ENCODE peak calls at places on chromosome 15, in nine cellular contexts. C is AG09319, H is AG09309, I is suprapubic skin, Z is heart right ventricle, R is epithelial cell of proximal tubule, F is GM20000, Q is astrocyte, U is lower lobe of right lung. K is an unnamed sample.

GRCh38 chr15:91992940-91993339 is 139.4 kb downstream of the SLCO3A1 start:
- DNase-seq in C (no peak), H (no peak), I (no peak), Z (no peak), R (no peak), F (no peak), Q (no peak), U (no peak), K (no peak)

GRCh38 chr15:70376929-70377691 is 279.4 kb upstream of the TLE3 start:
- DNase-seq in C (peak), H (peak), I (peak), Z (peak), R (no peak), F (no peak), Q (peak), U (no peak), K (no peak)

GRCh38 chr15:64686130-64686735 is 89.2 kb downstream of the RBPMS2 start:
- DNase-seq in C (no peak), H (no peak), I (no peak), Z (peak), R (no peak), F (peak), Q (peak), U (no peak), K (peak)

GRCh38 chr15:50049871-50050270 is 69.2 kb downstream of the ATP8B4 start:
- DNase-seq in C (peak), H (peak), I (no peak), Z (no peak), R (no peak), F (no peak), Q (peak), U (no peak), K (no peak)

GRCh38 chr15:60519218-60519617 is 40.3 kb upstream of the ICE2 start:
- DNase-seq in C (no peak), H (no peak), I (no peak), Z (no peak), R (no peak), F (no peak), Q (no peak), U (no peak), K (no peak)

GRCh38 chr15:39643747-39644520 is 63.1 kb downstream of the THBS1 start:
- DNase-seq in C (no peak), H (no peak), I (no peak), Z (no peak), R (no peak), F (no peak), Q (no peak), U (no peak), K (no peak)

GRCh38 chr15:66043264-66043663 is 174.0 kb downstream of the RAB11A start:
- DNase-seq in C (no peak), H (no peak), I (no peak), Z (no peak), R (no peak), F (no peak), Q (no peak), U (no peak), K (peak)

GRCh38 chr15:79283252-79284048 is 928 bp downstream of the ANKRD34C start:
- DNase-seq in C (no peak), H (no peak), I (no peak), Z (peak), R (no peak), F (peak), Q (peak), U (no peak), K (no peak)

GRCh38 chr15:77784361-77785292 is 151.9 kb upstream of the LINGO1 start:
- DNase-seq in C (no peak), H (no peak), I (no peak), Z (no peak), R (no peak), F (peak), Q (no peak), U (no peak), K (peak)

GRCh38 chr15:98560338-98560737 is 88.0 kb upstream of the IGF1R start:
- DNase-seq in C (no peak), H (no peak), I (no peak), Z (no peak), R (no peak), F (no peak), Q (no peak), U (no peak), K (no peak)

GRCh38 chr15:67049351-67050044 is 15.9 kb upstream of the SMAD3 start:
- DNase-seq in C (no peak), H (peak), I (no peak), Z (no peak), R (peak), F (no peak), Q (peak), U (no peak), K (peak)

GRCh38 chr15:57792729-57793449 is 86.4 kb downstream of the POLR2M start:
- DNase-seq in C (no peak), H (no peak), I (no peak), Z (no peak), R (peak), F (no peak), Q (no peak), U (no peak), K (no peak)

GRCh38 chr15:90870354-90871096 is 2.1 kb downstream of the FURIN start:
- DNase-seq in C (no peak), H (no peak), I (no peak), Z (no peak), R (no peak), F (no peak), Q (peak), U (no peak), K (no peak)

GRCh38 chr15:73931441-73931840 is 5.2 kb downstream of the LOXL1 start:
- DNase-seq in C (no peak), H (no peak), I (no peak), Z (no peak), R (no peak), F (no peak), Q (no peak), U (peak), K (no peak)

GRCh38 chr15:77446840-77447390 is 26.2 kb downstream of the HMG20A start:
- DNase-seq in C (no peak), H (no peak), I (no peak), Z (no peak), R (no peak), F (no peak), Q (no peak), U (no peak), K (no peak)

GRCh38 chr15:97248376-97248775 is 712.1 kb upstream of the ARRDC4 start:
- DNase-seq in C (no peak), H (no peak), I (no peak), Z (no peak), R (no peak), F (no peak), Q (no peak), U (no peak), K (no peak)

GRCh38 chr15:49530106-49530505 is 90.5 kb downstream of the FAM227B start:
- DNase-seq in C (no peak), H (peak), I (no peak), Z (no peak), R (no peak), F (no peak), Q (no peak), U (no peak), K (peak)

GRCh38 chr15:55546718-55547117 is 38.7 kb upstream of the DNAAF4 start:
- DNase-seq in C (no peak), H (no peak), I (no peak), Z (no peak), R (no peak), F (no peak), Q (peak), U (no peak), K (no peak)

GRCh38 chr15:65666257-65666656 is 44.5 kb downstream of the SLC24A1 start:
- DNase-seq in C (no peak), H (peak), I (no peak), Z (no peak), R (peak), F (no peak), Q (peak), U (no peak), K (no peak)

GRCh38 chr15:78353093-78353492 is 12.9 kb downstream of the CRABP1 start:
- DNase-seq in C (no peak), H (no peak), I (no peak), Z (no peak), R (no peak), F (no peak), Q (no peak), U (no peak), K (peak)

GRCh38 chr15:52148409-52148808 is 35.8 kb upstream of the BCL2L10 start:
- DNase-seq in C (no peak), H (no peak), I (no peak), Z (no peak), R (no peak), F (no peak), Q (no peak), U (no peak), K (no peak)

GRCh38 chr15:73927476-73928240 is 1.4 kb downstream of the LOXL1 start:
- DNase-seq in C (no peak), H (no peak), I (no peak), Z (no peak), R (no peak), F (peak), Q (no peak), U (peak), K (no peak)

GRCh38 chr15:90557147-90557546 is 27.4 kb downstream of the CRTC3 start:
- DNase-seq in C (no peak), H (no peak), I (no peak), Z (no peak), R (no peak), F (peak), Q (no peak), U (no peak), K (no peak)

GRCh38 chr15:70159397-70160009 is 61.8 kb upstream of the TLE3 start:
- DNase-seq in C (no peak), H (no peak), I (no peak), Z (no peak), R (no peak), F (no peak), Q (no peak), U (no peak), K (no peak)

GRCh38 chr15:44066211-44066827 is 128.8 kb downstream of the FRMD5 start:
- DNase-seq in C (peak), H (no peak), I (no peak), Z (peak), R (peak), F (peak), Q (no peak), U (no peak), K (peak)

GRCh38 chr15:67117356-67117755 is 52.0 kb downstream of the SMAD3 start:
- DNase-seq in C (no peak), H (no peak), I (no peak), Z (no peak), R (no peak), F (no peak), Q (peak), U (no peak), K (no peak)

GRCh38 chr15:31465083-31465955 is 138.7 kb downstream of the KLF13 start:
- DNase-seq in C (no peak), H (no peak), I (peak), Z (peak), R (no peak), F (no peak), Q (no peak), U (no peak), K (no peak)

GRCh38 chr15:85615930-85616329 is 178.8 kb downstream of the KLHL25 start:
- DNase-seq in C (no peak), H (no peak), I (no peak), Z (peak), R (no peak), F (peak), Q (no peak), U (no peak), K (peak)

GRCh38 chr15:76904461-76905012 is 603 bp downstream of the SCAPER start:
- DNase-seq in C (no peak), H (no peak), I (peak), Z (peak), R (no peak), F (peak), Q (no peak), U (no peak), K (peak)

GRCh38 chr15:60370804-60371700 is 26.7 kb downstream of the ANXA2 start:
- DNase-seq in C (peak), H (peak), I (peak), Z (peak), R (peak), F (no peak), Q (peak), U (no peak), K (peak)

DNA sequence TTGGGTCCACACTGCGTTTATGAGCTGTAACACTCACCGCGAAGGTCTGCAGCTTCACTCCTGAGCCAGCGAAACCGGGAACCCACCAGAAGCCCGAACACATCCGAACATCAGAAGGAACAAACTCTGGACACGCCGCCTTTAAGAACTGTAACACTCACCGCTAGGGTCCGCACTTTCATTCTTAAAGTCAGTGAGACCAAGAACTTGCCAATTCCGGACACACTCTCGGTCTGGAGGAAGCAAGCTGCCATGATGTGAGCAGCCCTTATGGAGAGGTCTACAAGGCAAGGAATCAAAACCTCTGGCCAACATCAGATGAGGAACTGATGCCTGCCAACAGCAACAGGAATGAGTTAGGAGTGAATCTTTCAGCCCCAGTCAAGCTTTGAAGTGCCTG is 62.9 kb downstream of the SLC28A2 start:
- DNase-seq in C (no peak), H (no peak), I (no peak), Z (peak), R (no peak), F (no peak), Q (no peak), U (no peak), K (no peak)
- TF ChIP-seq CTCF in C (peak), H (peak), I (no peak), Z (peak), R (peak), F (no peak), Q (no peak), U (no peak), K (no peak)

DNA sequence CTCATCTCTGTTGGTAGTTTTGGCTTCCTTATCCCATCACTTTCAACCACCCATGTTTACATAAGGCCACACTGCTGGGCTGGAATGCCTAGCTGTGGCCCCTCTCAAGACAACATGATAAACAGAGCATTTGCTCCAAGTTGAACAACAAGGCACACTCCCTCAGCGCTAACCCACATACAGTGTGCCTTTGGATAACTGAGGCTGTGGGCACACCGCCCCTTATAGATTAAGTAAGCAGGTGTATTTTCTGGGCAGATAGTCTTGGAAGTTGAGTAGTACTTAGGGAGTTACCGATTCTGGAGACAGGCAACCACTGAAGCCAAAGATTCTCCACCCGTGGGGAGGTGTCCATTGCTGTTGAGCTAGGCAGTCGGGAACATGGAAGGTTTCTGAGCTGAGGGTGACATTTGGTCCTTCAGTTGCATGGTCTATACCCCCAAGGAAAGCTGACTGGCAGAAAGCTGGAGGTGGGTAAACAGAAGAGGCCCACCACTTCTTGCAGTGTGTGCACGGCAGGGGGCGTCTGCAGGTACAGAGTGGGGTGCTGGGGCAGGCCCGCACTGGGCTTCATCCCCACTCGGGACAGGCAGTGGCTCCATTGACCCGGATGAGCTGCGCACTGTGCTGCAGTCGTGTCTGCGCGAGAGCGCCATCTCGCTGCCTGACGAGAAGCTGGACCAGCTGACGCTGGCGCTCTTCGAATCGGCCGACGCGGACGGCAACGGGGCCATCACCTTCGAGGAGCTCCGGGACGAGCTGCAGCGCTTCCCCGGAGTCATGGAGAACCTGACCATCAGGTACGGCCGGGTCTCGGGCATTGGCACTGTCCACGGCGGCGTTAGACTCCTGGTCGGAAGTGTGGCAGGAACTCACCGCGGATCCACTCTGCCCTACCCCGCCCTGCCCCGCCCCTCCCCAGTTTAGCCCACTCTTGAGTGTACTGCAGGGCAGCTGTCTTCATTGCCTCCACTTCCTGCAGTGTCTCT is 16.8 kb downstream of the NOX5 start:
- DNase-seq in C (no peak), H (no peak), I (no peak), Z (peak), R (no peak), F (peak), Q (peak), U (peak), K (no peak)
- TF ChIP-seq CTCF in C (peak), H (peak), I (peak), Z (peak), R (peak), F (peak), Q (no peak), U (peak), K (peak)

DNA sequence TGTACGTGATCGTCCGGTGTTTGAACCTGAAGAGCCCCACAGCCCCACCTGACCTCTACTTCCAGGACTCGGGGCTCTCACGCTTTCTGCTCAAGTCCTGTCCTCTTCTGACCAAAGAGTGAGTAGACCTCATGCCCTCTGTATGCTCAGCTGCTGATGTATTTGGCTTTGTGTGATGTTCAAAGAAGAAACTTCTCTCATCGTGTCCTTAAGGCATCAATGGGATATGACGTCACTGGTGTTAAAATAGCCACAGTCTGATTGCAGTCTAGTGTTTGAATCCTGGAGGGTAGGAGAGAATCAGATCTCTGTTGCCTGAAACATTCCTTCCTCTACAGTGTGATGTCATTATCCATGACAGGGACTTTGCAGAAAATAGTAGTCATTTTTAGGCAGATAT is 28.1 kb downstream of the ABHD2 start:
- DNase-seq in C (no peak), H (no peak), I (no peak), Z (peak), R (no peak), F (no peak), Q (peak), U (no peak), K (no peak)
- TF ChIP-seq CTCF in C (no peak), H (no peak), I (no peak), Z (no peak), R (no peak), F (no peak), Q (no peak), U (no peak), K (no peak)

DNA sequence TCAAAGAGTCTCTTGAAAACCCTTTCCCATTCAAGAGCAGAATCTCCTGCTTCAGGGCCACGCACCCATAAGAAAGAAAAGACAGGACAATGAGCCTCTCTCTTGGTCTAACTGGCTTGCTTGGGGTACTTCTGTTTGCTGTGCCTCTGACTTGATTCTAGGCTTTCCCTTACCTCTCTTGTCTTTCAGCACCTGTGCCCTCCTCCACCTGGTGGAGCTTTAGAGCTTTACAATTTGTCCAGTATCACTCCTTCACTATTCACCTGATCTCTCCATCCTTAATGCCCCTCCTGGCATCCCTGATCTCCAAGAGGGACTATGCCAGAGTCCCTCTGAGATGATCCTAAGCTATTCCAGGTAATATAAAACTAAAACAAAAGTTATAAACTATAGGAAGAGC is 252.6 kb downstream of the NTRK3 start:
- DNase-seq in C (no peak), H (no peak), I (no peak), Z (no peak), R (no peak), F (no peak), Q (no peak), U (no peak), K (no peak)
- TF ChIP-seq CTCF in C (no peak), H (no peak), I (no peak), Z (no peak), R (peak), F (no peak), Q (no peak), U (no peak), K (no peak)

GRCh38 chr15:33392453-33392852 is 81.7 kb downstream of the RYR3 start:
- DNase-seq in C (no peak), H (no peak), I (no peak), Z (no peak), R (no peak), F (no peak), Q (no peak), U (no peak), K (no peak)
- TF ChIP-seq CTCF in C (no peak), H (no peak), I (no peak), Z (no peak), R (peak), F (no peak), Q (no peak), U (no peak), K (no peak)

GRCh38 chr15:27825023-27825422 is 274.1 kb downstream of the OCA2 start:
- DNase-seq in C (no peak), H (no peak), I (no peak), Z (no peak), R (no peak), F (no peak), Q (no peak), U (no peak), K (no peak)
- TF ChIP-seq CTCF in C (no peak), H (no peak), I (no peak), Z (no peak), R (no peak), F (no peak), Q (no peak), U (no peak), K (no peak)

DNA sequence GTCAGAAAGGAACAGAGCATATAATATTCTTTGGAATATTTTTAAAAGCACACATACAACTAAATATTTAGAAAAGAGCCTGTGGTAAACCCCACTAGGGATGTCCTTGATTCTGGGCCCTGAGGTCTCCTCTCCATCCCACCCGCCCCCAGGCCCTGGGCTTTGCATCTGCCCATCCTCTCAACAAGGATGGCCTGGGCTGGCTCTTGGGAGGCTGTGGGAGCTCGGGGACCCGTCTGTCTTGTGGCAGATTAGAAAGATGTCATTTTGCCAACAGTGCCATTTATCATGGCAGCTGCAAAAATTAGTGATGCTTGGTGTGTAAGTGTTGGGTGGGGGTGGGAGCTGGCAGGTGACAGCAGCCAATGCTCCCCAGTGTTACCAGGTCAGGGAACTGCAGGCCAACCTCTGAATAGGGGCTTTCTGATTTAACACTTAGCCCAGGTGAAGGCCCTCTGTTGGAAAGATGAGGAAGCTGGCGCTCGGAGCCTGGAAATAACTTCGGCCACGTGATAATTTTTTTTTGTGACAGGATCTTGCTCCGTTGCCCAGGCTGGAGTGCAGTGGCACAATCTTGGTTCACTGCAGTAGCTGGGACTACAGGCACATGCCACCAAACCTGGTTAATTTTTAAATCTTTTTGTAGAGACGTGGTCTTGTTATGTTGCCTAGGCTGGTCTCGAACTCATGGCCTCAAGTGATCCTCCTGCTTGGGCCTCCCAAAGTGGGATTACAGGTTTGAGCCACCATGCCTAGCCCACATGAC is 16.8 kb upstream of the CSPG4 start:
- DNase-seq in C (no peak), H (no peak), I (no peak), Z (no peak), R (no peak), F (no peak), Q (no peak), U (peak), K (no peak)
- TF ChIP-seq CTCF in C (no peak), H (no peak), I (no peak), Z (no peak), R (no peak), F (no peak), Q (no peak), U (no peak), K (no peak)

GRCh38 chr15:100849021-100849831 is 30.4 kb upstream of the ALDH1A3 start:
- DNase-seq in C (no peak), H (no peak), I (no peak), Z (peak), R (no peak), F (peak), Q (peak), U (peak), K (no peak)
- TF ChIP-seq CTCF in C (peak), H (peak), I (no peak), Z (peak), R (peak), F (peak), Q (no peak), U (no peak), K (no peak)